ENCODE peak calls at places on chromosomes 11 and 22, in ten cellular contexts. G is aorta, M is DMS153, F is HT1080, I is NCI-H1092 treated with DMSO at 0.1 percent for 48 hours, S is lung microvascular endothelial cell, J is prostate gland, Y is A673, Z is heart left ventricle, B is HS-5. L is an unnamed sample.

GRCh38 chr11:124892131-124892530 is 5.5 kb downstream of the ROBO4 start:
- DNase-seq in S (no peak), M (no peak), I (no peak), Z (no peak), J (no peak), G (no peak), Y (no peak), F (no peak), B (no peak), L (no peak)

GRCh38 chr11:125285844-125286243 is 121.3 kb downstream of the PKNOX2 start:
- DNase-seq in F (no peak), M (no peak), S (no peak), Z (no peak), I (no peak), J (no peak), G (no peak), B (no peak), Y (no peak), L (no peak)

GRCh38 chr22:19809741-19810140 is 44.9 kb downstream of the GNB1L start:
- DNase-seq in F (no peak), G (no peak), J (no peak), B (no peak), M (no peak), Y (no peak), I (no peak), Z (no peak), S (no peak), L (no peak)

GRCh38 chr22:50622723-50623327 is 5.1 kb downstream of the ARSA start:
- DNase-seq in J (peak), I (no peak), F (no peak), M (peak), Z (no peak), B (no peak), G (peak), S (no peak), Y (no peak), L (no peak)

GRCh38 chr11:125886997-125887372 is 483 bp upstream of the HYLS1 start:
- DNase-seq in Y (peak), F (no peak), B (no peak), J (peak), M (peak), S (peak), G (peak), Z (peak), I (no peak), L (no peak)

GRCh38 chr11:125261471-125262087 is 97.0 kb downstream of the PKNOX2 start:
- DNase-seq in G (no peak), Y (no peak), M (no peak), J (no peak), F (no peak), B (no peak), S (no peak), Z (no peak), I (no peak), L (no peak)

GRCh38 chr22:41521166-41521565 is 23.1 kb downstream of the POLR3H start:
- DNase-seq in Y (no peak), F (no peak), B (no peak), M (no peak), S (no peak), Z (no peak), I (no peak), G (no peak), J (no peak), L (no peak)

GRCh38 chr11:116544721-116545120 is 228.1 kb downstream of the BUD13 start:
- DNase-seq in J (no peak), M (no peak), S (no peak), G (peak), B (no peak), Y (no peak), I (no peak), Z (no peak), F (no peak), L (no peak)

GRCh38 chr22:27317156-27317555 is 484.4 kb downstream of the MN1 start:
- DNase-seq in F (peak), S (no peak), J (no peak), Y (peak), Z (no peak), B (no peak), M (no peak), I (no peak), G (no peak), L (no peak)

GRCh38 chr11:22730319-22730718 is 63.9 kb downstream of the GAS2 start:
- DNase-seq in Z (no peak), Y (peak), B (no peak), M (peak), F (no peak), S (peak), I (peak), G (no peak), J (no peak), L (no peak)

GRCh38 chr11:73662445-73663157 is 16.2 kb downstream of the PLEKHB1 start:
- DNase-seq in Z (no peak), S (no peak), J (no peak), I (no peak), B (no peak), Y (no peak), G (no peak), M (no peak), F (no peak), L (no peak)

GRCh38 chr11:66970808-66971442 is 4.2 kb upstream of the C11orf86 start:
- DNase-seq in M (no peak), I (no peak), Y (peak), J (no peak), G (peak), S (peak), F (peak), B (peak), Z (no peak), L (no peak)

GRCh38 chr22:27226666-27227065 is 569.3 kb downstream of the MIAT start:
- DNase-seq in Z (no peak), F (peak), I (no peak), M (no peak), S (no peak), G (no peak), Y (peak), J (no peak), B (no peak), L (no peak)

GRCh38 chr22:29096736-29097669 is 24.2 kb downstream of the KREMEN1 start:
- DNase-seq in J (peak), S (no peak), Z (peak), M (no peak), F (no peak), G (no peak), Y (no peak), I (no peak), B (no peak), L (no peak)

GRCh38 chr22:50733521-50734342 is 4.3 kb upstream of the ACR start:
- DNase-seq in G (peak), I (no peak), Y (no peak), B (no peak), Z (no peak), J (no peak), F (peak), S (no peak), M (no peak), L (no peak)

L was measured in CMK.